ENCODE peak calls at places on chromosomes 3 and 15, in seven cellular contexts. One of them, this sample, is unnamed.
A peak's percentile ranks its signal among the peaks of the same experiment; 100 is the strongest.

GRCh38 chr3:152283492-152284381 is 15.0 kb downstream of the MBNL1 start:
- DNase-seq in suprapubic skin: no peak
- DNase-seq in vagina: no peak
- DNase-seq in stomach: no peak
- DNase-seq in HepG2: no peak
- DNase-seq in Panc1: no peak
- DNase-seq in endothelial cell of umbilical vein: no peak
- DNase-seq in this sample: no peak

GRCh38 chr15:56491110-56491722 is 26.3 kb upstream of the MNS1 start:
- DNase-seq in suprapubic skin: no peak
- DNase-seq in vagina: no peak
- DNase-seq in stomach: peak; percentile 71
- DNase-seq in HepG2: peak; percentile 54
- DNase-seq in Panc1: peak; percentile 72
- DNase-seq in endothelial cell of umbilical vein: peak; percentile 76
- DNase-seq in this sample: peak; percentile 74

GRCh38 chr3:12822725-12823373 is 18.5 kb downstream of the RPL32 start:
- DNase-seq in suprapubic skin: no peak
- DNase-seq in vagina: no peak
- DNase-seq in stomach: no peak
- DNase-seq in HepG2: peak; percentile 29
- DNase-seq in Panc1: no peak
- DNase-seq in endothelial cell of umbilical vein: no peak
- DNase-seq in this sample: no peak

GRCh38 chr3:133472242-133472641 is 72.4 kb downstream of the BFSP2 start:
- DNase-seq in suprapubic skin: no peak
- DNase-seq in vagina: peak; percentile 79
- DNase-seq in stomach: no peak
- DNase-seq in HepG2: no peak
- DNase-seq in Panc1: no peak
- DNase-seq in endothelial cell of umbilical vein: no peak
- DNase-seq in this sample: peak; percentile 54

GRCh38 chr15:48507416-48508065 is 138.0 kb downstream of the FBN1 start:
- DNase-seq in suprapubic skin: no peak
- DNase-seq in vagina: no peak
- DNase-seq in stomach: no peak
- DNase-seq in HepG2: peak; percentile 43
- DNase-seq in Panc1: peak; percentile 39
- DNase-seq in endothelial cell of umbilical vein: peak; percentile 77
- DNase-seq in this sample: no peak

GRCh38 chr15:23574742-23575141 is 9.3 kb downstream of the MKRN3 start:
- DNase-seq in suprapubic skin: no peak
- DNase-seq in vagina: no peak
- DNase-seq in stomach: no peak
- DNase-seq in HepG2: no peak
- DNase-seq in Panc1: no peak
- DNase-seq in endothelial cell of umbilical vein: no peak
- DNase-seq in this sample: no peak

GRCh38 chr3:184332370-184333090 is 4.9 kb upstream of the FAM131A start:
- DNase-seq in suprapubic skin: no peak
- DNase-seq in vagina: no peak
- DNase-seq in stomach: no peak
- DNase-seq in HepG2: no peak
- DNase-seq in Panc1: peak; percentile 88
- DNase-seq in endothelial cell of umbilical vein: peak; percentile 96
- DNase-seq in this sample: no peak

GRCh38 chr15:78315686-78316085 is 16.3 kb upstream of the SKIC8 start:
- DNase-seq in suprapubic skin: no peak
- DNase-seq in vagina: no peak
- DNase-seq in stomach: no peak
- DNase-seq in HepG2: peak; percentile 47
- DNase-seq in Panc1: no peak
- DNase-seq in endothelial cell of umbilical vein: no peak
- DNase-seq in this sample: peak; percentile 54

GRCh38 chr3:21654662-21655061 is 96.3 kb downstream of the ZNF385D start:
- DNase-seq in suprapubic skin: no peak
- DNase-seq in vagina: no peak
- DNase-seq in stomach: no peak
- DNase-seq in HepG2: no peak
- DNase-seq in Panc1: peak; percentile 30
- DNase-seq in endothelial cell of umbilical vein: no peak
- DNase-seq in this sample: no peak

GRCh38 chr15:41971089-41971892 is 1.1 kb downstream of the EHD4 start:
- DNase-seq in suprapubic skin: peak; percentile 80
- DNase-seq in vagina: peak; percentile 88
- DNase-seq in stomach: peak; percentile 70
- DNase-seq in HepG2: peak; percentile 61
- DNase-seq in Panc1: no peak
- DNase-seq in endothelial cell of umbilical vein: peak; percentile 83
- DNase-seq in this sample: peak; percentile 72

GRCh38 chr3:150535204-150535603 is 11.1 kb downstream of the SERP1 start:
- DNase-seq in suprapubic skin: no peak
- DNase-seq in vagina: no peak
- DNase-seq in stomach: no peak
- DNase-seq in HepG2: no peak
- DNase-seq in Panc1: no peak
- DNase-seq in endothelial cell of umbilical vein: no peak
- DNase-seq in this sample: no peak

GRCh38 chr3:30655187-30655812 is 48.9 kb downstream of the TGFBR2 start:
- DNase-seq in suprapubic skin: no peak
- DNase-seq in vagina: no peak
- DNase-seq in stomach: no peak
- DNase-seq in HepG2: no peak
- DNase-seq in Panc1: no peak
- DNase-seq in endothelial cell of umbilical vein: peak; percentile 83
- DNase-seq in this sample: no peak

GRCh38 chr3:105662326-105662725 is 206.5 kb downstream of the CBLB start:
- DNase-seq in suprapubic skin: no peak
- DNase-seq in vagina: no peak
- DNase-seq in stomach: no peak
- DNase-seq in HepG2: no peak
- DNase-seq in Panc1: no peak
- DNase-seq in endothelial cell of umbilical vein: no peak
- DNase-seq in this sample: no peak

GRCh38 chr3:131728898-131729297 is 226.1 kb upstream of the MRPL3 start:
- DNase-seq in suprapubic skin: no peak
- DNase-seq in vagina: no peak
- DNase-seq in stomach: no peak
- DNase-seq in HepG2: no peak
- DNase-seq in Panc1: no peak
- DNase-seq in endothelial cell of umbilical vein: no peak
- DNase-seq in this sample: no peak

GRCh38 chr15:76169013-76169412 is 109.2 kb downstream of the TMEM266 start:
- DNase-seq in suprapubic skin: no peak
- DNase-seq in vagina: no peak
- DNase-seq in stomach: no peak
- DNase-seq in HepG2: no peak
- DNase-seq in Panc1: no peak
- DNase-seq in endothelial cell of umbilical vein: no peak
- DNase-seq in this sample: no peak

GRCh38 chr3:81299486-81299885 is 462.0 kb downstream of the GBE1 start:
- DNase-seq in suprapubic skin: no peak
- DNase-seq in vagina: no peak
- DNase-seq in stomach: no peak
- DNase-seq in HepG2: no peak
- DNase-seq in Panc1: no peak
- DNase-seq in endothelial cell of umbilical vein: no peak
- DNase-seq in this sample: no peak

GRCh38 chr3:67011414-67012131 is 13.5 kb downstream of the KBTBD8 start:
- DNase-seq in suprapubic skin: no peak
- DNase-seq in vagina: no peak
- DNase-seq in stomach: no peak
- DNase-seq in HepG2: no peak
- DNase-seq in Panc1: no peak
- DNase-seq in endothelial cell of umbilical vein: no peak
- DNase-seq in this sample: no peak

GRCh38 chr3:182925330-182925943 is 54.9 kb downstream of the DCUN1D1 start:
- DNase-seq in suprapubic skin: no peak
- DNase-seq in vagina: no peak
- DNase-seq in stomach: no peak
- DNase-seq in HepG2: no peak
- DNase-seq in Panc1: no peak
- DNase-seq in endothelial cell of umbilical vein: no peak
- DNase-seq in this sample: peak; percentile 12

GRCh38 chr3:189727191-189727590 is 96.0 kb downstream of the TP63 start:
- DNase-seq in suprapubic skin: no peak
- DNase-seq in vagina: no peak
- DNase-seq in stomach: no peak
- DNase-seq in HepG2: no peak
- DNase-seq in Panc1: no peak
- DNase-seq in endothelial cell of umbilical vein: no peak
- DNase-seq in this sample: no peak

GRCh38 chr15:63264685-63265302 is 12.6 kb upstream of the APH1B start:
- DNase-seq in suprapubic skin: no peak
- DNase-seq in vagina: no peak
- DNase-seq in stomach: no peak
- DNase-seq in HepG2: peak; percentile 64
- DNase-seq in Panc1: no peak
- DNase-seq in endothelial cell of umbilical vein: no peak
- DNase-seq in this sample: no peak

GRCh38 chr3:127065138-127065427 is 82.2 kb downstream of the PLXNA1 start:
- DNase-seq in suprapubic skin: no peak
- DNase-seq in vagina: no peak
- DNase-seq in stomach: no peak
- DNase-seq in HepG2: no peak
- DNase-seq in Panc1: no peak
- DNase-seq in endothelial cell of umbilical vein: no peak
- DNase-seq in this sample: no peak

GRCh38 chr3:194235160-194235559 is 99.2 kb downstream of the HES1 start:
- DNase-seq in suprapubic skin: no peak
- DNase-seq in vagina: peak; percentile 8
- DNase-seq in stomach: no peak
- DNase-seq in HepG2: no peak
- DNase-seq in Panc1: no peak
- DNase-seq in endothelial cell of umbilical vein: no peak
- DNase-seq in this sample: no peak

GRCh38 chr3:14244521-14244920 is 65.9 kb downstream of the LSM3 start:
- DNase-seq in suprapubic skin: peak; percentile 37
- DNase-seq in vagina: peak; percentile 32
- DNase-seq in stomach: no peak
- DNase-seq in HepG2: no peak
- DNase-seq in Panc1: no peak
- DNase-seq in endothelial cell of umbilical vein: no peak
- DNase-seq in this sample: no peak

GRCh38 chr3:8741581-8742355 is 8.2 kb downstream of the CAV3 start:
- DNase-seq in suprapubic skin: peak; percentile 60
- DNase-seq in vagina: no peak
- DNase-seq in stomach: no peak
- DNase-seq in HepG2: peak; percentile 89
- DNase-seq in Panc1: peak; percentile 28
- DNase-seq in endothelial cell of umbilical vein: peak; percentile 66
- DNase-seq in this sample: no peak

GRCh38 chr15:93152264-93152884 is 63.4 kb upstream of the RGMA start:
- DNase-seq in suprapubic skin: no peak
- DNase-seq in vagina: no peak
- DNase-seq in stomach: no peak
- DNase-seq in HepG2: no peak
- DNase-seq in Panc1: no peak
- DNase-seq in endothelial cell of umbilical vein: no peak
- DNase-seq in this sample: peak; percentile 18
- TF ChIP-seq POLR2AphosphoS5 in suprapubic skin: no peak
- TF ChIP-seq POLR2AphosphoS5 in vagina: peak; percentile 12
- TF ChIP-seq POLR2AphosphoS5 in stomach: no peak
- TF ChIP-seq POLR2AphosphoS5 in HepG2: no peak
- TF ChIP-seq POLR2AphosphoS5 in Panc1: no peak
- TF ChIP-seq POLR2AphosphoS5 in endothelial cell of umbilical vein: no peak
- TF ChIP-seq POLR2AphosphoS5 in this sample: no peak

DNA sequence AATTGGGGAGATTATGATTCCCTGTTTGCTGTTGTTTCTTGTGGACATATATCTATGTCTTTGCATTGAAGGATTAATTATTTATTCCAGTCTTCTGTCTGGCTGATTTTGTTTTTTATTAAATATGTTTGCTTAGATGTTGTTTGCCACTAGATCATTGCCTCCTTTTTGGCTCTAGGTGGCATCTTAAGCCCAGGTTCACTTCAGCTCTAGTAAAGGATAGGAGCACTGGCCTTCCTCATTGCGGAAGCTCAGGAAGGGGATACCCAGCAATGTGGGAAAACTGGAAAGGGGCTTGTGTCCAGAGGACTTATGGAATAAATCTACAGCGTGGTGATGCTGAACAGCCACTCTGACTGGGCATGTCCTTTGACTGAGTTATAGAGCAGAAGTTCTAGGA is 821.6 kb downstream of the PDCD6IP start:
- DNase-seq in suprapubic skin: no peak
- DNase-seq in vagina: no peak
- DNase-seq in stomach: no peak
- DNase-seq in HepG2: no peak
- DNase-seq in Panc1: no peak
- DNase-seq in endothelial cell of umbilical vein: no peak
- DNase-seq in this sample: no peak
- TF ChIP-seq CTCF in suprapubic skin: no peak
- TF ChIP-seq CTCF in vagina: no peak
- TF ChIP-seq CTCF in stomach: no peak
- TF ChIP-seq CTCF in HepG2: no peak
- TF ChIP-seq CTCF in Panc1: no peak
- TF ChIP-seq CTCF in endothelial cell of umbilical vein: no peak
- TF ChIP-seq CTCF in this sample: no peak

DNA sequence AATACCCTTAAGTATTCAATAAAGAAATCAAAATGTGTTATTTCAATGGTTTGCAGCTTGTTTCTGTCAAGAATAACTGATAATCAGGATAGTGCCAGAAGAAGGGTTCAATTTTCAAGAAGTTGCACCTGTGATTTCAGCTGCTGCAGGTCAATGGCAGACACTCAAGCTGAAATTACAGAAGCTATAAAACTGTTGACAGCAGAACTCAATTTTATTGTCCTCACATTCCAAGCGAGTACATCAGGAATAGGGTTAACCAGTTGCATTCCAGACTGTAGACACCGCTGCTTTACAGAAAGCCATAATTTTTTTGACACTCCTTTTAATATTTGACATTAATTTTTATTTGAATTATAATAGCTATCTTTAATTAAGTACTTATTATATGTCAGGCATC is 364.1 kb downstream of the CGGBP1 start:
- DNase-seq in suprapubic skin: no peak
- DNase-seq in vagina: no peak
- DNase-seq in stomach: no peak
- DNase-seq in HepG2: no peak
- DNase-seq in Panc1: no peak
- DNase-seq in endothelial cell of umbilical vein: no peak
- DNase-seq in this sample: no peak
- TF ChIP-seq POLR2AphosphoS5 in suprapubic skin: no peak
- TF ChIP-seq POLR2AphosphoS5 in vagina: no peak
- TF ChIP-seq POLR2AphosphoS5 in stomach: no peak
- TF ChIP-seq POLR2AphosphoS5 in HepG2: no peak
- TF ChIP-seq POLR2AphosphoS5 in Panc1: no peak
- TF ChIP-seq POLR2AphosphoS5 in endothelial cell of umbilical vein: no peak
- TF ChIP-seq POLR2AphosphoS5 in this sample: no peak

GRCh38 chr3:135240426-135240825 is 445.4 kb downstream of the EPHB1 start:
- DNase-seq in suprapubic skin: no peak
- DNase-seq in vagina: no peak
- DNase-seq in stomach: no peak
- DNase-seq in HepG2: no peak
- DNase-seq in Panc1: no peak
- DNase-seq in endothelial cell of umbilical vein: no peak
- DNase-seq in this sample: no peak
- TF ChIP-seq CTCF in suprapubic skin: no peak
- TF ChIP-seq CTCF in vagina: no peak
- TF ChIP-seq CTCF in stomach: no peak
- TF ChIP-seq CTCF in HepG2: peak; percentile 9
- TF ChIP-seq CTCF in Panc1: peak; percentile 5
- TF ChIP-seq CTCF in endothelial cell of umbilical vein: no peak
- TF ChIP-seq CTCF in this sample: no peak